ENCODE peak calls at places on chromosomes 12 and 14, in four cellular contexts. One of them, this sample, is unnamed.
A peak's percentile ranks its signal among the peaks of the same experiment; 100 is the strongest.

GRCh38 chr12:3944620-3945019 is 71.4 kb upstream of the PARP11 start:
- DNase-seq in right cardiac atrium: no peak
- DNase-seq in gastrocnemius medialis: no peak
- DNase-seq in tibial nerve: no peak
- DNase-seq in this sample: no peak

GRCh38 chr12:13256705-13257045 is 60.1 kb downstream of the EMP1 start:
- DNase-seq in gastrocnemius medialis: no peak
- DNase-seq in right cardiac atrium: no peak
- DNase-seq in tibial nerve: no peak
- DNase-seq in this sample: no peak

GRCh38 chr12:110741371-110741770 is 1.3 kb downstream of the PPP1CC start:
- DNase-seq in right cardiac atrium: no peak
- DNase-seq in gastrocnemius medialis: no peak
- DNase-seq in tibial nerve: no peak
- DNase-seq in this sample: peak; percentile 11

GRCh38 chr12:43245947-43246346 is 306.1 kb downstream of the ADAMTS20 start:
- DNase-seq in tibial nerve: no peak
- DNase-seq in gastrocnemius medialis: no peak
- DNase-seq in right cardiac atrium: no peak
- DNase-seq in this sample: no peak

GRCh38 chr14:92121207-92121669 is 268 bp downstream of the NDUFB1 start:
- DNase-seq in tibial nerve: peak; percentile 21
- DNase-seq in gastrocnemius medialis: peak; percentile 33
- DNase-seq in right cardiac atrium: peak; percentile 56
- DNase-seq in this sample: no peak

GRCh38 chr12:537772-538171 is 78.0 kb downstream of the B4GALNT3 start:
- DNase-seq in gastrocnemius medialis: no peak
- DNase-seq in right cardiac atrium: no peak
- DNase-seq in tibial nerve: no peak
- DNase-seq in this sample: no peak

GRCh38 chr12:106254724-106255123 is 6.9 kb upstream of the CKAP4 start:
- DNase-seq in gastrocnemius medialis: no peak
- DNase-seq in right cardiac atrium: no peak
- DNase-seq in tibial nerve: no peak
- DNase-seq in this sample: no peak

GRCh38 chr12:120180975-120181374 is 13.5 kb downstream of the GCN1 start:
- DNase-seq in tibial nerve: no peak
- DNase-seq in right cardiac atrium: no peak
- DNase-seq in gastrocnemius medialis: no peak
- DNase-seq in this sample: no peak

GRCh38 chr12:94962680-94963079 is 40.8 kb downstream of the NDUFA12 start:
- DNase-seq in tibial nerve: no peak
- DNase-seq in gastrocnemius medialis: no peak
- DNase-seq in right cardiac atrium: no peak
- DNase-seq in this sample: no peak

GRCh38 chr14:20427231-20428009 is 8.5 kb downstream of the KLHL33 start:
- DNase-seq in gastrocnemius medialis: no peak
- DNase-seq in right cardiac atrium: no peak
- DNase-seq in tibial nerve: no peak
- DNase-seq in this sample: no peak

GRCh38 chr12:82655751-82656150 is 31.0 kb upstream of the TMTC2 start:
- DNase-seq in tibial nerve: no peak
- DNase-seq in gastrocnemius medialis: no peak
- DNase-seq in right cardiac atrium: no peak
- DNase-seq in this sample: no peak

GRCh38 chr14:105068818-105069217 is 3.6 kb upstream of the GPR132 start:
- DNase-seq in tibial nerve: no peak
- DNase-seq in right cardiac atrium: no peak
- DNase-seq in gastrocnemius medialis: no peak
- DNase-seq in this sample: no peak

GRCh38 chr12:13204428-13204827 is 7.9 kb downstream of the EMP1 start:
- DNase-seq in right cardiac atrium: no peak
- DNase-seq in tibial nerve: no peak
- DNase-seq in gastrocnemius medialis: no peak
- DNase-seq in this sample: no peak

GRCh38 chr12:67710582-67710981 is 62.0 kb downstream of the DYRK2 start:
- DNase-seq in gastrocnemius medialis: no peak
- DNase-seq in right cardiac atrium: no peak
- DNase-seq in tibial nerve: no peak
- DNase-seq in this sample: no peak

GRCh38 chr14:29352681-29353080 is 575.0 kb downstream of the PRKD1 start:
- DNase-seq in tibial nerve: no peak
- DNase-seq in gastrocnemius medialis: no peak
- DNase-seq in right cardiac atrium: no peak
- DNase-seq in this sample: no peak

GRCh38 chr12:67358686-67359374 is 89.7 kb downstream of the CAND1 start:
- DNase-seq in gastrocnemius medialis: no peak
- DNase-seq in tibial nerve: no peak
- DNase-seq in right cardiac atrium: no peak
- DNase-seq in this sample: no peak

GRCh38 chr14:93009471-93010117 is 86.6 kb downstream of the CHGA start:
- DNase-seq in tibial nerve: peak; percentile 64
- DNase-seq in right cardiac atrium: peak; percentile 73
- DNase-seq in gastrocnemius medialis: peak; percentile 39
- DNase-seq in this sample: no peak

GRCh38 chr12:30457621-30458289 is 237.9 kb downstream of the IPO8 start:
- DNase-seq in right cardiac atrium: no peak
- DNase-seq in gastrocnemius medialis: no peak
- DNase-seq in tibial nerve: no peak
- DNase-seq in this sample: no peak

GRCh38 chr14:53327716-53328115 is 174.6 kb upstream of the DDHD1 start:
- DNase-seq in right cardiac atrium: peak; percentile 14
- DNase-seq in gastrocnemius medialis: no peak
- DNase-seq in tibial nerve: no peak
- DNase-seq in this sample: no peak

GRCh38 chr12:13238204-13238603 is 41.7 kb downstream of the EMP1 start:
- DNase-seq in right cardiac atrium: no peak
- DNase-seq in tibial nerve: no peak
- DNase-seq in gastrocnemius medialis: no peak
- DNase-seq in this sample: no peak

GRCh38 chr12:91361864-91362263 is 179.2 kb upstream of the DCN start:
- DNase-seq in tibial nerve: no peak
- DNase-seq in gastrocnemius medialis: no peak
- DNase-seq in right cardiac atrium: no peak
- DNase-seq in this sample: no peak

GRCh38 chr14:99562848-99563748 is 40.9 kb downstream of the CCDC85C start:
- DNase-seq in gastrocnemius medialis: peak; percentile 43
- DNase-seq in right cardiac atrium: peak; percentile 76
- DNase-seq in tibial nerve: peak; percentile 24
- DNase-seq in this sample: no peak

GRCh38 chr12:3227076-3227975 is 150.1 kb downstream of the TSPAN9 start:
- DNase-seq in tibial nerve: no peak
- DNase-seq in gastrocnemius medialis: no peak
- DNase-seq in right cardiac atrium: no peak
- DNase-seq in this sample: no peak

GRCh38 chr14:62889354-62889753 is 155.9 kb downstream of the KCNH5 start:
- DNase-seq in right cardiac atrium: no peak
- DNase-seq in tibial nerve: no peak
- DNase-seq in gastrocnemius medialis: no peak
- DNase-seq in this sample: no peak

GRCh38 chr12:7060353-7060954 is at the start of gene C1S:
- DNase-seq in right cardiac atrium: peak; percentile 77
- DNase-seq in tibial nerve: peak; percentile 66
- DNase-seq in gastrocnemius medialis: peak; percentile 79
- DNase-seq in this sample: no peak

GRCh38 chr14:23306412-23307145 is at the start of gene BCL2L2:
- DNase-seq in gastrocnemius medialis: peak; percentile 85
- DNase-seq in tibial nerve: peak; percentile 89
- DNase-seq in right cardiac atrium: peak; percentile 94
- DNase-seq in this sample: no peak

GRCh38 chr14:105884808-105885281 is 358.5 kb downstream of the TMEM121 start:
- DNase-seq in gastrocnemius medialis: no peak
- DNase-seq in tibial nerve: no peak
- DNase-seq in right cardiac atrium: no peak
- DNase-seq in this sample: no peak

GRCh38 chr12:126219654-126220279 is 1154.5 kb downstream of the AACS start:
- DNase-seq in right cardiac atrium: no peak
- DNase-seq in tibial nerve: no peak
- DNase-seq in gastrocnemius medialis: no peak
- DNase-seq in this sample: no peak

GRCh38 chr12:124111006-124111405 is 138.0 kb downstream of the ZNF664 start:
- DNase-seq in right cardiac atrium: no peak
- DNase-seq in gastrocnemius medialis: no peak
- DNase-seq in tibial nerve: no peak
- DNase-seq in this sample: no peak

GRCh38 chr12:130832561-130833209 is 6.4 kb downstream of the STX2 start:
- DNase-seq in right cardiac atrium: peak; percentile 47
- DNase-seq in tibial nerve: no peak
- DNase-seq in gastrocnemius medialis: no peak
- DNase-seq in this sample: no peak

GRCh38 chr12:127963926-127964325 is 303.0 kb upstream of the TMEM132C start:
- DNase-seq in right cardiac atrium: no peak
- DNase-seq in tibial nerve: no peak
- DNase-seq in gastrocnemius medialis: no peak
- DNase-seq in this sample: no peak

GRCh38 chr14:63952933-63953437 is 100.2 kb downstream of the SYNE2 start:
- DNase-seq in tibial nerve: no peak
- DNase-seq in right cardiac atrium: no peak
- DNase-seq in gastrocnemius medialis: no peak
- DNase-seq in this sample: no peak

GRCh38 chr14:104342435-104343293 is 204.3 kb downstream of the KIF26A start:
- DNase-seq in tibial nerve: no peak
- DNase-seq in gastrocnemius medialis: no peak
- DNase-seq in right cardiac atrium: no peak
- DNase-seq in this sample: no peak

GRCh38 chr12:4819654-4820053 is 90.1 kb upstream of the KCNA1 start:
- DNase-seq in right cardiac atrium: no peak
- DNase-seq in gastrocnemius medialis: no peak
- DNase-seq in tibial nerve: no peak
- DNase-seq in this sample: no peak

GRCh38 chr14:39138450-39138849 is 24.3 kb downstream of the GEMIN2 start:
- DNase-seq in tibial nerve: no peak
- DNase-seq in right cardiac atrium: no peak
- DNase-seq in gastrocnemius medialis: no peak
- DNase-seq in this sample: no peak

GRCh38 chr14:31746326-31746725 is 185.1 kb downstream of the NUBPL start:
- DNase-seq in tibial nerve: no peak
- DNase-seq in right cardiac atrium: no peak
- DNase-seq in gastrocnemius medialis: no peak
- DNase-seq in this sample: no peak

GRCh38 chr12:52658196-52658595 is 6.2 kb upstream of the KRT2 start:
- DNase-seq in gastrocnemius medialis: no peak
- DNase-seq in right cardiac atrium: no peak
- DNase-seq in tibial nerve: no peak
- DNase-seq in this sample: no peak
- H3K4me3 ChIP-seq in gastrocnemius medialis: no peak overlapping the region
- H3K4me3 ChIP-seq in right cardiac atrium: no peak overlapping the region
- H3K4me3 ChIP-seq in tibial nerve: no peak overlapping the region
- H3K4me3 ChIP-seq in this sample: no peak overlapping the region

DNA sequence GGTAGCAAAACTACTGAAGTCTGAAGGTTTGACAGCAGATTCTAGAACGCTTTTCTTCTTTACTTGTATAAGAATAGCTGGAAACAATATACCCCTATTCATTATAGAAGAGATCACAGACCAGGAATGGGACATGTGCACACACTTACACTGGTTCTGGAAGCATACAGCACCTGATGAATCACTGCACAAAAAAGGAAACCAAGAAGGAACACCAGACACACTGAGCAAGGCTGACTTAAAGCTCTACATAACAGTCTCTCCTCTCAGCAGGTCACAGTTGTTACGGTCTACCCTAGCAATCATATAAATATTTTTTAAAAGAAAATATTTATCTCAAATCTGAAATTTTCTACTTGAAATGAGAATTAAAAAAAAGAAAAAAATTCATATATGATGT is 13.5 kb downstream of the ATP2B1 start:
- DNase-seq in right cardiac atrium: no peak
- DNase-seq in gastrocnemius medialis: peak; percentile 38
- DNase-seq in tibial nerve: no peak
- DNase-seq in this sample: no peak
- H3K9me3 ChIP-seq in right cardiac atrium: no peaks in the 10 kb centered on the region
- H3K9me3 ChIP-seq in gastrocnemius medialis: no peaks in the 10 kb centered on the region
- H3K9me3 ChIP-seq in tibial nerve: no peaks in the 10 kb centered on the region
- H3K9me3 ChIP-seq in this sample: no peaks in the 10 kb centered on the region

GRCh38 chr14:68936980-68937379 is 42.1 kb downstream of the ACTN1 start:
- DNase-seq in tibial nerve: no peak
- DNase-seq in right cardiac atrium: no peak
- DNase-seq in gastrocnemius medialis: no peak
- DNase-seq in this sample: no peak

GRCh38 chr14:68934034-68934433 is 45.1 kb downstream of the ACTN1 start:
- DNase-seq in right cardiac atrium: no peak
- DNase-seq in gastrocnemius medialis: no peak
- DNase-seq in tibial nerve: no peak
- DNase-seq in this sample: no peak

GRCh38 chr14:68937790-68938514 is 41.1 kb downstream of the ACTN1 start:
- DNase-seq in tibial nerve: peak; percentile 31
- DNase-seq in gastrocnemius medialis: no peak
- DNase-seq in right cardiac atrium: peak; percentile 66
- DNase-seq in this sample: no peak

GRCh38 chr14:68936476-68936875 is 42.6 kb downstream of the ACTN1 start:
- DNase-seq in right cardiac atrium: peak; percentile 69
- DNase-seq in gastrocnemius medialis: no peak
- DNase-seq in tibial nerve: no peak
- DNase-seq in this sample: no peak

DNA sequence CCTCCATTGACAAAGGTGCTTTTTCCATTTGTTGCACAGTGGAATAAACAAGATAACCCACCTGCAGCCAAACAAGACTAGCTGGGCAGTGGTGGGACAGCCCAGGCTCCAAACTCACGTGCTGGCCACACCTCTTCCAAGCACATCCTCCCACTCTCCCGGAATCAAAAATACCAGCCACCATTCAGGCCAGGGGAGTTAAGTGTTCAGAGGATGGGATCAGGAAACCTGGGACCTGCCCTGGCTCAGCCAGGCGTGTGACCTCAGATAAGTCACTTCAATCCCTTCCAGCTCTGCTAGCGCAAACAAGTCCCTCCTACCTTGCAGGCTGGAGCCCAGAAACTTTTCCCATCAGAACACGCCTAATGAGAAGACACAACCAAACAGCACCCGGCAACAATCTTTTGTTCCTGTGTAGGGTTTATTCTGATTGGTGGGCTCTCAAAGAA is 43.3 kb downstream of the ACTN1 start:
- DNase-seq in tibial nerve: no peak
- DNase-seq in gastrocnemius medialis: no peak
- DNase-seq in right cardiac atrium: peak; percentile 73
- DNase-seq in this sample: no peak
- H3K4me1 ChIP-seq in tibial nerve: peaks cover 32% of the 10 kb centered on the region
- H3K4me1 ChIP-seq in gastrocnemius medialis: peaks cover 21% of the 10 kb centered on the region
- H3K4me1 ChIP-seq in right cardiac atrium: peaks cover 42% of the 10 kb centered on the region
- H3K4me1 ChIP-seq in this sample: peaks cover 42% of the 10 kb centered on the region

GRCh38 chr12:132416827-132417226 is 73.1 kb upstream of the FBRSL1 start:
- DNase-seq in gastrocnemius medialis: no peak
- DNase-seq in tibial nerve: no peak
- DNase-seq in right cardiac atrium: no peak
- DNase-seq in this sample: no peak

GRCh38 chr12:132418393-132418925 is 71.5 kb upstream of the FBRSL1 start:
- DNase-seq in gastrocnemius medialis: no peak
- DNase-seq in right cardiac atrium: no peak
- DNase-seq in tibial nerve: no peak
- DNase-seq in this sample: no peak

GRCh38 chr12:132422057-132423043 is 67.6 kb upstream of the FBRSL1 start:
- DNase-seq in gastrocnemius medialis: no peak
- DNase-seq in tibial nerve: no peak
- DNase-seq in right cardiac atrium: no peak
- DNase-seq in this sample: no peak

GRCh38 chr12:132417741-132418140 is 72.2 kb upstream of the FBRSL1 start:
- DNase-seq in gastrocnemius medialis: no peak
- DNase-seq in tibial nerve: no peak
- DNase-seq in right cardiac atrium: no peak
- DNase-seq in this sample: no peak

GRCh38 chr12:132419612-132420237 is 70.2 kb upstream of the FBRSL1 start:
- DNase-seq in right cardiac atrium: no peak
- DNase-seq in tibial nerve: no peak
- DNase-seq in gastrocnemius medialis: no peak
- DNase-seq in this sample: no peak
- H3K4me3 ChIP-seq in right cardiac atrium: no peak overlapping the region
- H3K4me3 ChIP-seq in tibial nerve: no peak overlapping the region
- H3K4me3 ChIP-seq in gastrocnemius medialis: no peak overlapping the region
- H3K4me3 ChIP-seq in this sample: no peak overlapping the region